ENCODE peak calls at places on chromosomes 6 and 20, in nine cellular contexts. One of them, this sample, is unnamed.

GRCh38 chr20:57698191-57698866 is 11.5 kb downstream of the PMEPA1 start:
- DNase-seq in stomach: peak; percentile 40
- DNase-seq in sigmoid colon: no peak
- DNase-seq in upper lobe of left lung: peak; percentile 51
- DNase-seq in ovary: no peak
- DNase-seq in esophagus squamous epithelium: no peak
- DNase-seq in spleen: no peak
- DNase-seq in adrenal gland: peak; percentile 78
- DNase-seq in heart left ventricle: no peak
- DNase-seq in this sample: no peak

GRCh38 chr20:36149012-36149411 is 5.5 kb upstream of the EPB41L1 start:
- DNase-seq in stomach: no peak
- DNase-seq in sigmoid colon: no peak
- DNase-seq in upper lobe of left lung: no peak
- DNase-seq in ovary: no peak
- DNase-seq in esophagus squamous epithelium: no peak
- DNase-seq in spleen: no peak
- DNase-seq in adrenal gland: no peak
- DNase-seq in heart left ventricle: no peak
- DNase-seq in this sample: no peak

GRCh38 chr6:36969240-36969691 is 14.7 kb downstream of the PI16 start:
- DNase-seq in stomach: peak; percentile 71
- DNase-seq in sigmoid colon: peak; percentile 58
- DNase-seq in upper lobe of left lung: peak; percentile 81
- DNase-seq in ovary: no peak
- DNase-seq in esophagus squamous epithelium: no peak
- DNase-seq in spleen: peak; percentile 32
- DNase-seq in adrenal gland: peak; percentile 66
- DNase-seq in heart left ventricle: no peak
- DNase-seq in this sample: peak; percentile 51

GRCh38 chr6:170092826-170093225 is 198.1 kb downstream of the DLL1 start:
- DNase-seq in stomach: no peak
- DNase-seq in sigmoid colon: peak; percentile 34
- DNase-seq in upper lobe of left lung: no peak
- DNase-seq in ovary: no peak
- DNase-seq in esophagus squamous epithelium: no peak
- DNase-seq in spleen: peak; percentile 36
- DNase-seq in adrenal gland: no peak
- DNase-seq in heart left ventricle: no peak
- DNase-seq in this sample: no peak

GRCh38 chr20:4062721-4063606 is 47.6 kb upstream of the RNF24 start:
- DNase-seq in stomach: no peak
- DNase-seq in sigmoid colon: peak; percentile 55
- DNase-seq in upper lobe of left lung: no peak
- DNase-seq in ovary: no peak
- DNase-seq in esophagus squamous epithelium: no peak
- DNase-seq in spleen: no peak
- DNase-seq in adrenal gland: no peak
- DNase-seq in heart left ventricle: no peak
- DNase-seq in this sample: no peak

GRCh38 chr20:36225666-36226065 is 10.6 kb upstream of the AAR2 start:
- DNase-seq in stomach: no peak
- DNase-seq in sigmoid colon: peak; percentile 32
- DNase-seq in upper lobe of left lung: no peak
- DNase-seq in ovary: no peak
- DNase-seq in esophagus squamous epithelium: no peak
- DNase-seq in spleen: no peak
- DNase-seq in adrenal gland: no peak
- DNase-seq in heart left ventricle: no peak
- DNase-seq in this sample: no peak

GRCh38 chr6:114342086-114342825 is 567 bp downstream of the HS3ST5 start:
- DNase-seq in stomach: no peak
- DNase-seq in sigmoid colon: no peak
- DNase-seq in upper lobe of left lung: peak; percentile 87
- DNase-seq in ovary: no peak
- DNase-seq in esophagus squamous epithelium: no peak
- DNase-seq in spleen: peak; percentile 73
- DNase-seq in adrenal gland: no peak
- DNase-seq in heart left ventricle: no peak
- DNase-seq in this sample: no peak

GRCh38 chr6:158642097-158642601 is 2.4 kb downstream of the DYNLT1 start:
- DNase-seq in stomach: peak; percentile 22
- DNase-seq in sigmoid colon: peak; percentile 62
- DNase-seq in upper lobe of left lung: no peak
- DNase-seq in ovary: peak; percentile 12
- DNase-seq in esophagus squamous epithelium: no peak
- DNase-seq in spleen: no peak
- DNase-seq in adrenal gland: peak; percentile 48
- DNase-seq in heart left ventricle: peak; percentile 70
- DNase-seq in this sample: peak; percentile 95

GRCh38 chr6:54629132-54629531 is 217.4 kb upstream of the FAM83B start:
- DNase-seq in stomach: no peak
- DNase-seq in sigmoid colon: no peak
- DNase-seq in upper lobe of left lung: no peak
- DNase-seq in ovary: no peak
- DNase-seq in esophagus squamous epithelium: no peak
- DNase-seq in spleen: no peak
- DNase-seq in adrenal gland: no peak
- DNase-seq in heart left ventricle: no peak
- DNase-seq in this sample: no peak

GRCh38 chr6:154341326-154341725 is 15.3 kb downstream of the IPCEF1 start:
- DNase-seq in stomach: no peak
- DNase-seq in sigmoid colon: no peak
- DNase-seq in upper lobe of left lung: no peak
- DNase-seq in ovary: no peak
- DNase-seq in esophagus squamous epithelium: no peak
- DNase-seq in spleen: no peak
- DNase-seq in adrenal gland: no peak
- DNase-seq in heart left ventricle: no peak
- DNase-seq in this sample: no peak

GRCh38 chr6:14985366-14985765 is 260.5 kb upstream of the JARID2 start:
- DNase-seq in stomach: no peak
- DNase-seq in sigmoid colon: no peak
- DNase-seq in upper lobe of left lung: no peak
- DNase-seq in ovary: no peak
- DNase-seq in esophagus squamous epithelium: no peak
- DNase-seq in spleen: no peak
- DNase-seq in adrenal gland: no peak
- DNase-seq in heart left ventricle: no peak
- DNase-seq in this sample: no peak

GRCh38 chr20:44946266-44946852 is 13.8 kb downstream of the TOMM34 start:
- DNase-seq in stomach: no peak
- DNase-seq in sigmoid colon: no peak
- DNase-seq in upper lobe of left lung: no peak
- DNase-seq in ovary: no peak
- DNase-seq in esophagus squamous epithelium: no peak
- DNase-seq in spleen: no peak
- DNase-seq in adrenal gland: no peak
- DNase-seq in heart left ventricle: no peak
- DNase-seq in this sample: peak; percentile 45

GRCh38 chr20:10857362-10858070 is 183.7 kb upstream of the JAG1 start:
- DNase-seq in stomach: no peak
- DNase-seq in sigmoid colon: no peak
- DNase-seq in upper lobe of left lung: no peak
- DNase-seq in ovary: no peak
- DNase-seq in esophagus squamous epithelium: no peak
- DNase-seq in spleen: no peak
- DNase-seq in adrenal gland: peak; percentile 27
- DNase-seq in heart left ventricle: no peak
- DNase-seq in this sample: no peak

GRCh38 chr20:2688041-2688591 is 4.5 kb upstream of the EBF4 start:
- DNase-seq in stomach: peak; percentile 66
- DNase-seq in sigmoid colon: peak; percentile 70
- DNase-seq in upper lobe of left lung: peak; percentile 84
- DNase-seq in ovary: peak; percentile 49
- DNase-seq in esophagus squamous epithelium: no peak
- DNase-seq in spleen: peak; percentile 87
- DNase-seq in adrenal gland: peak; percentile 56
- DNase-seq in heart left ventricle: no peak
- DNase-seq in this sample: no peak

GRCh38 chr6:161228911-161229591 is 44.8 kb downstream of the AGPAT4 start:
- DNase-seq in stomach: no peak
- DNase-seq in sigmoid colon: no peak
- DNase-seq in upper lobe of left lung: no peak
- DNase-seq in ovary: no peak
- DNase-seq in esophagus squamous epithelium: no peak
- DNase-seq in spleen: no peak
- DNase-seq in adrenal gland: no peak
- DNase-seq in heart left ventricle: no peak
- DNase-seq in this sample: no peak

GRCh38 chr6:65199121-65199520 is 507.9 kb downstream of the EYS start:
- DNase-seq in stomach: no peak
- DNase-seq in sigmoid colon: no peak
- DNase-seq in upper lobe of left lung: no peak
- DNase-seq in ovary: no peak
- DNase-seq in esophagus squamous epithelium: no peak
- DNase-seq in spleen: no peak
- DNase-seq in adrenal gland: no peak
- DNase-seq in heart left ventricle: no peak
- DNase-seq in this sample: no peak

DNA sequence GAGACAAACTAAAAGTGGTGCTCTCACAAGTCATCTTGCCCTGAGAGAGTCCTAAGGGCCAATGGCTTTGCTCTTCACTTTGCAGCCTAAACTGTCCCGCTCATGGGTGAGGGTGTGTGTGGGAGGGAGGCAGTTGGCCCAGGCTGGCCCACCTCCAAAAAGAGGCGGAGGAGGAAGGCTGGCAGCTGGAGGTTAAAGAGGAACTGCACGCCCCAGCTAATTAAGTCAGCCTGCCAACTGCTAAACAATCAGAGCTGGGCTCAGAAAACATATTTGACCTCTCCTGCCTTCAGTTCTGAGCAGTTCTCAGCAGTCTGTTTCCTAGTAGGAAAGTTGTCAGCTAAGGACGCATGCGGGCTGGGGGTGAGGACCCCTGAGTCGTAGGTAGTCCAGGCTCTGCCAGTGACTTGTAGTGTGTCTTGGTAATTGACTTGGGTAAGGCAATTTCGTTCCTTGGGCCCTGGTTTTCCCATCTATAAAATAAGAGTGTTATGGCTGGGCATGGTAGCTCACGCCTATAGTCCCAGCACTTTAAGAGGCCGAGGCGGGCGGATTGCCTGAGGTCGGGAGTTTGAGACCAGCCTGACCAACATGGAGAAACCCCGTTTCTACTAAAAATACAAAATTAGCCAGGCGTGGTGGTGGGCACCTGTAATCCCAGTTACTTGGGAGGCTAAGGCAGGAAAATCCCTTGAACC is 17.0 kb downstream of the GSS start:
- DNase-seq in stomach: peak; percentile 91
- DNase-seq in sigmoid colon: peak; percentile 73
- DNase-seq in upper lobe of left lung: no peak
- DNase-seq in ovary: no peak
- DNase-seq in esophagus squamous epithelium: no peak
- DNase-seq in spleen: no peak
- DNase-seq in adrenal gland: no peak
- DNase-seq in heart left ventricle: peak; percentile 77
- DNase-seq in this sample: peak; percentile 57
- H3K27ac ChIP-seq in stomach: peak overlapping the region; percentile 79
- H3K27ac ChIP-seq in sigmoid colon: peak overlapping the region; percentile 49
- H3K27ac ChIP-seq in upper lobe of left lung: peak overlapping the region; percentile 50
- H3K27ac ChIP-seq in ovary: no peak overlapping the region
- H3K27ac ChIP-seq in esophagus squamous epithelium: no peak overlapping the region
- H3K27ac ChIP-seq in spleen: no peak overlapping the region
- H3K27ac ChIP-seq in adrenal gland: no peak overlapping the region
- H3K27ac ChIP-seq in heart left ventricle: peak overlapping the region; percentile 71
- H3K27ac ChIP-seq in this sample: peak overlapping the region; percentile 77

DNA sequence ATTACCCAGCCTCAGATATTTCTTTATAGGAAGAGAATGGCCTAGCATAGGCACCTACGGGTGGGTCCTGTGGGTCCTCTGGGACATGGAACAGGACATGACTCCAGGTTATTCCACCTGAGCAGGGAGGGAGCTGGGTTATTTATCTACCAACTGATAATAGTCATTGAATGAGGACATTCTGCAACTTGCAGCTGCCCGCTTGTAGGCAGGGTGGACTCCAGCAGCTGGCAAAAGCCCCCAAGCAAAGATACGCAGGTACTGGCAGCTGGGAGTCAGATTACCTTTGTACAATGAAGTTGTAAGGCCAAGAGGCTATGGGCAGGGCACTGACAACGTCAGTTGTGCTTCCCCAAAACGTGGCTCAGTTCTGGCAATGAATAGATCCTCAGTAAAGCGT is 1.3 kb upstream of the BANF2 start:
- DNase-seq in stomach: no peak
- DNase-seq in sigmoid colon: no peak
- DNase-seq in upper lobe of left lung: no peak
- DNase-seq in ovary: no peak
- DNase-seq in esophagus squamous epithelium: no peak
- DNase-seq in spleen: no peak
- DNase-seq in adrenal gland: no peak
- DNase-seq in heart left ventricle: no peak
- DNase-seq in this sample: no peak
- H3K4me3 ChIP-seq in stomach: no peak overlapping the region
- H3K4me3 ChIP-seq in sigmoid colon: no peak overlapping the region
- H3K4me3 ChIP-seq in upper lobe of left lung: no peak overlapping the region
- H3K4me3 ChIP-seq in ovary: no peak overlapping the region
- H3K4me3 ChIP-seq in esophagus squamous epithelium: no peak overlapping the region
- H3K4me3 ChIP-seq in spleen: no peak overlapping the region
- H3K4me3 ChIP-seq in adrenal gland: no peak overlapping the region
- H3K4me3 ChIP-seq in heart left ventricle: no peak overlapping the region
- H3K4me3 ChIP-seq in this sample: no peak overlapping the region

DNA sequence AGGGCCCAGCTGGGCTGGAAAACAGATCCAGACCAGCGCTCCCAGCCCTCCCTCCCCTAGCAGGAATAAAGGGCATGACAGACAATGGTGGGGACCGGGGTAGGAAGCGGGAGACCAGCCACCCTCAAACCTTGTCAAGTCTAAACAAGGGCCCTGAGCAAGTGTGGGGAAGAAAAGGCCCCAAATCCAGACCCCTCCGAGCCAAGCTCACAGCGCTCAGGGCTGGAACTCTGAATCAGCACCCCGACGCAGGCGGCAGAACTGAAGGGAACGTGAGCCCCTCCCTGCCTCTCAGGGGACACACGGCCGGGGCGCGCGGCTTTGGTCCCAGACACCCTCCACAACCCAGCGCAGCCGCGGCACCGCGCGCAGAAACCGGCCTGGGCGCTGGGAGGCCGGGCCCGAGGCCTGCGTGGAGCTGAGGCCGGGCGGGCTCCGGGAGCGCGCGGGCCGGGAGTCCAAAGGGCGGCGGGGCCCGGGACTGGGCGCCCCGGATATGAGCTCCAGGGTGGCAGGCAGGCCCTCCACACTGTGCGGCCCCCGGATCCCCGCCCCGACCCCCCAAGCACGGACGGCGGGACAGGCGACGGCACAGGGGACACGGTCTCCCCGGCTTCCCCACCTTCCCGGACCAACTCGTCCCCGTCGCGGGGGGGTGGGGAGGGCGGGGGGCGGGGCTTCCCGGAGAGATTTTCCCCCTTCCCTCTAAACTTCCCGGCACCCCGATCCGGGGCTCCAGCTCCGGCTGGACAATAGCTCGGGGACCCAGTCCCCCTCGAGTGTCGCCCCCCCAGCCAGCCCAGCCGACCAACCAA is 636 bp downstream of the TEAD3 start:
- DNase-seq in stomach: peak; percentile 54
- DNase-seq in sigmoid colon: peak; percentile 89
- DNase-seq in upper lobe of left lung: peak; percentile 90
- DNase-seq in ovary: no peak
- DNase-seq in esophagus squamous epithelium: no peak
- DNase-seq in spleen: no peak
- DNase-seq in adrenal gland: peak; percentile 50
- DNase-seq in heart left ventricle: no peak
- DNase-seq in this sample: no peak
- TF ChIP-seq POLR2A in stomach: no peak
- TF ChIP-seq POLR2A in sigmoid colon: peak; percentile 27
- TF ChIP-seq POLR2A in upper lobe of left lung: no peak
- TF ChIP-seq POLR2A in ovary: peak; percentile 28
- TF ChIP-seq POLR2A in esophagus squamous epithelium: no peak
- TF ChIP-seq POLR2A in spleen: no peak
- TF ChIP-seq POLR2A in adrenal gland: peak; percentile 15
- TF ChIP-seq POLR2A in heart left ventricle: no peak
- TF ChIP-seq POLR2A in this sample: peak; percentile 19

GRCh38 chr6:140320799-140321099 is 946.3 kb upstream of the CITED2 start:
- DNase-seq in stomach: no peak
- DNase-seq in sigmoid colon: no peak
- DNase-seq in upper lobe of left lung: no peak
- DNase-seq in ovary: no peak
- DNase-seq in esophagus squamous epithelium: no peak
- DNase-seq in spleen: no peak
- DNase-seq in adrenal gland: no peak
- DNase-seq in heart left ventricle: peak; percentile 29
- DNase-seq in this sample: no peak
- H3K27ac ChIP-seq in stomach: peak overlapping the region; percentile 61
- H3K27ac ChIP-seq in sigmoid colon: no peak overlapping the region
- H3K27ac ChIP-seq in upper lobe of left lung: peak overlapping the region; percentile 59
- H3K27ac ChIP-seq in ovary: no peak overlapping the region
- H3K27ac ChIP-seq in esophagus squamous epithelium: no peak overlapping the region
- H3K27ac ChIP-seq in spleen: peak overlapping the region; percentile 58
- H3K27ac ChIP-seq in adrenal gland: no peak overlapping the region
- H3K27ac ChIP-seq in heart left ventricle: no peak overlapping the region
- H3K27ac ChIP-seq in this sample: no peak overlapping the region